ENCODE peak calls at places on chromosomes 12 and 14, in four cellular contexts. I is dorsolateral prefrontal cortex; H is ecto neural progenitor cell; C is stimulated activated CD4-positive, alpha-beta T cell treated with anti-CD3 and anti-CD28 coated beads, Interleukin-1b, Interleukin-23, amount 100 ng/mL, for 24 hours. W is an unnamed sample.

GRCh38 chr14:73809386-73809785 is 42.2 kb upstream of the PTGR2 start:
- DNase-seq in I (no peak), H (no peak), C (no peak), W (no peak)

GRCh38 chr12:103645202-103645601 is 58.1 kb downstream of the STAB2 start:
- DNase-seq in I (no peak), H (no peak), C (no peak), W (no peak)

GRCh38 chr14:100096656-100097055 is 31.4 kb downstream of the EVL start:
- DNase-seq in I (no peak), H (no peak), C (no peak), W (no peak)

GRCh38 chr14:104603623-104604401 is 760 bp downstream of the TMEM179 start:
- DNase-seq in I (no peak), H (peak), C (no peak), W (no peak)

GRCh38 chr12:115440438-115440837 is 756.5 kb upstream of the TBX3 start:
- DNase-seq in I (no peak), H (peak), C (no peak), W (no peak)

GRCh38 chr14:76708028-76708427 is 53.2 kb upstream of the VASH1 start:
- DNase-seq in I (no peak), H (no peak), C (no peak), W (no peak)

GRCh38 chr12:54025507-54026393 is 2.5 kb upstream of the HOXC6 start:
- DNase-seq in I (no peak), H (no peak), C (no peak), W (no peak)

GRCh38 chr12:43221216-43221615 is 330.8 kb downstream of the ADAMTS20 start:
- DNase-seq in I (no peak), H (no peak), C (no peak), W (no peak)

GRCh38 chr14:50045039-50045711 is 71.2 kb downstream of the VCPKMT start:
- DNase-seq in I (no peak), H (no peak), C (no peak), W (no peak)

GRCh38 chr14:102493096-102493495 is 16.5 kb downstream of the ANKRD9 start:
- DNase-seq in I (no peak), H (peak), C (no peak), W (no peak)

GRCh38 chr14:74618078-74618952 is 6.3 kb upstream of the LTBP2 start:
- DNase-seq in I (no peak), H (no peak), C (no peak), W (no peak)

GRCh38 chr14:61476737-61477410 is 155.5 kb downstream of the PRKCH start:
- DNase-seq in I (no peak), H (no peak), C (no peak), W (no peak)

GRCh38 chr12:6766651-6767300 is 613 bp downstream of the PTMS start:
- DNase-seq in I (no peak), H (peak), C (no peak), W (peak)

GRCh38 chr12:18864900-18865561 is 127.1 kb downstream of the CAPZA3 start:
- DNase-seq in I (no peak), H (no peak), C (no peak), W (no peak)

GRCh38 chr14:81252278-81252677 is 31.5 kb upstream of the GTF2A1 start:
- DNase-seq in I (no peak), H (no peak), C (no peak), W (no peak)

GRCh38 chr12:128661216-128661550 is 162.6 kb downstream of the SLC15A4 start:
- DNase-seq in I (no peak), H (no peak), C (no peak), W (no peak)

GRCh38 chr12:113524495-113524894 is 52.8 kb upstream of the LHX5 start:
- DNase-seq in I (no peak), H (no peak), C (no peak), W (no peak)

GRCh38 chr14:71739273-71739990 is 192.8 kb upstream of the RGS6 start:
- DNase-seq in I (no peak), H (no peak), C (no peak), W (no peak)

GRCh38 chr14:104553166-104554087 is 26.1 kb upstream of the C14orf180 start:
- DNase-seq in I (no peak), H (no peak), C (no peak), W (no peak)

GRCh38 chr12:49557187-49557916 is 10.6 kb downstream of the MCRS1 start:
- DNase-seq in I (no peak), H (no peak), C (no peak), W (no peak)

GRCh38 chr14:61615743-61616523 is 79.4 kb upstream of the HIF1A start:
- DNase-seq in I (no peak), H (no peak), C (no peak), W (no peak)

GRCh38 chr14:101843665-101844064 is 82.2 kb downstream of the PPP2R5C start:
- DNase-seq in I (no peak), H (no peak), C (no peak), W (no peak)

GRCh38 chr12:67388331-67389163 is 119.4 kb downstream of the CAND1 start:
- DNase-seq in I (no peak), H (peak), C (no peak), W (no peak)

GRCh38 chr12:107983871-107984480 is 145.1 kb upstream of the WSCD2 start:
- DNase-seq in I (no peak), H (no peak), C (no peak), W (no peak)

GRCh38 chr12:54405573-54405972 is 13.5 kb downstream of the ITGA5 start:
- DNase-seq in I (no peak), H (no peak), C (no peak), W (no peak)

GRCh38 chr12:130669205-130669557 is 46.9 kb downstream of the RIMBP2 start:
- DNase-seq in I (no peak), H (no peak), C (no peak), W (no peak)

GRCh38 chr14:93285048-93285447 is 47.8 kb downstream of the BTBD7 start:
- DNase-seq in I (no peak), H (no peak), C (no peak), W (no peak)

GRCh38 chr12:32303171-32303570 is 96.2 kb upstream of the FGD4 start:
- DNase-seq in I (no peak), H (no peak), C (no peak), W (no peak)

GRCh38 chr12:45289245-45290217 is 73.6 kb downstream of the ANO6 start:
- DNase-seq in I (no peak), H (no peak), C (no peak), W (no peak)

W was measured in amygdala.